ENCODE peak calls at places on chromosomes 12 and 14, in five cellular contexts. O is AML-193; J is adrenal gland; C is NCI-H2029; B is stimulated activated CD4-positive, alpha-beta T cell treated with anti-CD3 and anti-CD28 coated beads, Interleukin-15, amount 100 ng/mL, for 1 hour. W is an unnamed sample.

GRCh38 chr12:105622846-105623245 is 292.4 kb downstream of the C12orf75 start:
- DNase-seq in B (no peak), O (no peak), J (no peak), C (no peak), W (no peak)

GRCh38 chr12:84599539-84599938 is 313.1 kb downstream of the SLC6A15 start:
- DNase-seq in J (no peak), O (no peak), B (no peak), C (no peak), W (no peak)

GRCh38 chr12:89354630-89354931 is 2.3 kb upstream of the DUSP6 start:
- DNase-seq in C (no peak), B (no peak), O (peak), J (no peak), W (no peak)

GRCh38 chr12:110597885-110598284 is 14.8 kb upstream of the PPTC7 start:
- DNase-seq in C (no peak), O (no peak), B (no peak), J (no peak), W (no peak)

GRCh38 chr14:105999361-106000028 is 473.1 kb downstream of the TMEM121 start:
- DNase-seq in B (peak), J (peak), C (peak), O (peak), W (peak)

GRCh38 chr14:62373889-62374394 is 611.7 kb downstream of the SNAPC1 start:
- DNase-seq in C (no peak), B (no peak), O (no peak), J (no peak), W (no peak)

GRCh38 chr12:98757455-98757854 is 112.4 kb downstream of the APAF1 start:
- DNase-seq in O (no peak), B (no peak), J (no peak), C (no peak), W (no peak)

GRCh38 chr12:49827351-49828099 is 688 bp downstream of the NCKAP5L start:
- DNase-seq in O (no peak), C (no peak), J (peak), B (peak), W (peak)

GRCh38 chr12:19836056-19836455 is 396.8 kb downstream of the AEBP2 start:
- DNase-seq in O (no peak), C (no peak), B (no peak), J (no peak), W (no peak)

GRCh38 chr12:6943387-6943718 is 263 bp upstream of the RNU7-1 start:
- DNase-seq in C (peak), B (peak), J (peak), O (peak), W (peak)

GRCh38 chr12:116640320-116640719 is 81.1 kb downstream of the MAP1LC3B2 start:
- DNase-seq in J (no peak), C (no peak), O (no peak), B (no peak), W (no peak)

GRCh38 chr14:43778607-43778955 is 728.5 kb downstream of the FSCB start:
- DNase-seq in B (no peak), C (no peak), J (no peak), O (no peak), W (no peak)

GRCh38 chr12:92138144-92138543 is 7.5 kb downstream of the BTG1 start:
- DNase-seq in B (no peak), J (no peak), O (no peak), C (no peak), W (no peak)

GRCh38 chr12:13390381-13390856 is 193.9 kb downstream of the EMP1 start:
- DNase-seq in J (peak), B (no peak), O (no peak), C (peak), W (no peak)

GRCh38 chr14:90795744-90796143 is 20.5 kb downstream of the TTC7B start:
- DNase-seq in J (no peak), C (no peak), O (no peak), B (no peak), W (no peak)

GRCh38 chr12:19397534-19397933 is 41.8 kb upstream of the AEBP2 start:
- DNase-seq in J (no peak), O (no peak), C (no peak), B (no peak), W (no peak)

GRCh38 chr12:114812384-114812783 is 128.4 kb upstream of the TBX3 start:
- DNase-seq in C (no peak), O (no peak), J (no peak), B (no peak), W (no peak)

GRCh38 chr12:4148418-4149056 is 125.0 kb upstream of the CCND2 start:
- DNase-seq in C (no peak), J (no peak), O (peak), B (peak), W (no peak)

GRCh38 chr12:93181396-93181965 is 196.2 kb upstream of the NUDT4 start:
- DNase-seq in J (no peak), C (no peak), B (no peak), O (no peak), W (no peak)

GRCh38 chr14:28656704-28657255 is 109.8 kb upstream of the FOXG1 start:
- DNase-seq in C (no peak), B (no peak), O (no peak), J (no peak), W (no peak)

GRCh38 chr12:53200107-53200457 is 7.0 kb downstream of the ITGB7 start:
- DNase-seq in B (no peak), O (no peak), J (no peak), C (no peak), W (no peak)

GRCh38 chr12:43736921-43737440 is 21.6 kb downstream of the PUS7L start:
- DNase-seq in J (no peak), O (no peak), C (no peak), B (no peak), W (no peak)

GRCh38 chr14:100406505-100407131 is 83.5 kb downstream of the SLC25A47 start:
- DNase-seq in C (no peak), O (no peak), J (peak), B (no peak), W (no peak)

GRCh38 chr14:76486251-76486743 is 110.4 kb downstream of the ESRRB start:
- DNase-seq in J (no peak), B (no peak), O (no peak), C (peak), W (no peak)

GRCh38 chr12:106179086-106179485 is 40.3 kb upstream of the NUAK1 start:
- DNase-seq in J (no peak), O (no peak), C (no peak), B (no peak), W (no peak)

GRCh38 chr12:46627686-46628085 is 198.1 kb downstream of the SLC38A4 start:
- DNase-seq in O (no peak), B (no peak), C (no peak), J (no peak), W (no peak)

W was measured in OCI-M1.